ENCODE peak calls at places on chromosomes 12 and 14, in eight cellular contexts. One of them, this sample, is unnamed.

GRCh38 chr12:1830981-1831930 is 10.9 kb downstream of the LRTM2 start:
- DNase-seq in AG10803: peak; percentile 40
- DNase-seq in foreskin melanocyte: peak; percentile 10
- DNase-seq in natural killer cell: no peak
- DNase-seq in uterus: peak; percentile 36
- DNase-seq in activated CD4-positive, alpha-beta T cell treated with anti-CD3 and anti-CD28 coated beads, Interleukin-2, amount 50 U/mL, for 4 hours: no peak
- DNase-seq in mucosa of descending colon: peak; percentile 67
- DNase-seq in CD4-positive, CD25-positive, alpha-beta regulatory T cell: peak; percentile 11
- DNase-seq in this sample: no peak

GRCh38 chr14:34797747-34798583 is 77.2 kb downstream of the BAZ1A start:
- DNase-seq in CD4-positive, CD25-positive, alpha-beta regulatory T cell: no peak
- DNase-seq in foreskin melanocyte: no peak
- DNase-seq in mucosa of descending colon: no peak
- DNase-seq in activated CD4-positive, alpha-beta T cell treated with anti-CD3 and anti-CD28 coated beads, Interleukin-2, amount 50 U/mL, for 4 hours: no peak
- DNase-seq in uterus: no peak
- DNase-seq in AG10803: no peak
- DNase-seq in natural killer cell: no peak
- DNase-seq in this sample: no peak

GRCh38 chr12:46830731-46831334 is 5.0 kb upstream of the SLC38A4 start:
- DNase-seq in natural killer cell: no peak
- DNase-seq in mucosa of descending colon: peak; percentile 23
- DNase-seq in activated CD4-positive, alpha-beta T cell treated with anti-CD3 and anti-CD28 coated beads, Interleukin-2, amount 50 U/mL, for 4 hours: no peak
- DNase-seq in foreskin melanocyte: no peak
- DNase-seq in AG10803: no peak
- DNase-seq in CD4-positive, CD25-positive, alpha-beta regulatory T cell: no peak
- DNase-seq in uterus: no peak
- DNase-seq in this sample: no peak

GRCh38 chr12:64418209-64418608 is 14.0 kb downstream of the XPOT start:
- DNase-seq in uterus: no peak
- DNase-seq in foreskin melanocyte: no peak
- DNase-seq in CD4-positive, CD25-positive, alpha-beta regulatory T cell: no peak
- DNase-seq in natural killer cell: no peak
- DNase-seq in mucosa of descending colon: no peak
- DNase-seq in AG10803: no peak
- DNase-seq in activated CD4-positive, alpha-beta T cell treated with anti-CD3 and anti-CD28 coated beads, Interleukin-2, amount 50 U/mL, for 4 hours: no peak
- DNase-seq in this sample: no peak

GRCh38 chr14:20630340-20631022 is 11.0 kb downstream of the OR6S1 start:
- DNase-seq in CD4-positive, CD25-positive, alpha-beta regulatory T cell: peak; percentile 42
- DNase-seq in AG10803: peak; percentile 18
- DNase-seq in natural killer cell: no peak
- DNase-seq in activated CD4-positive, alpha-beta T cell treated with anti-CD3 and anti-CD28 coated beads, Interleukin-2, amount 50 U/mL, for 4 hours: no peak
- DNase-seq in uterus: no peak
- DNase-seq in foreskin melanocyte: peak; percentile 39
- DNase-seq in mucosa of descending colon: peak; percentile 64
- DNase-seq in this sample: no peak

GRCh38 chr14:104132981-104133380 is 5.4 kb upstream of the KIF26A start:
- DNase-seq in activated CD4-positive, alpha-beta T cell treated with anti-CD3 and anti-CD28 coated beads, Interleukin-2, amount 50 U/mL, for 4 hours: no peak
- DNase-seq in AG10803: no peak
- DNase-seq in natural killer cell: no peak
- DNase-seq in mucosa of descending colon: no peak
- DNase-seq in foreskin melanocyte: no peak
- DNase-seq in CD4-positive, CD25-positive, alpha-beta regulatory T cell: no peak
- DNase-seq in uterus: no peak
- DNase-seq in this sample: no peak

GRCh38 chr14:52078093-52078492 is 9.2 kb upstream of the NID2 start:
- DNase-seq in activated CD4-positive, alpha-beta T cell treated with anti-CD3 and anti-CD28 coated beads, Interleukin-2, amount 50 U/mL, for 4 hours: no peak
- DNase-seq in mucosa of descending colon: no peak
- DNase-seq in CD4-positive, CD25-positive, alpha-beta regulatory T cell: no peak
- DNase-seq in foreskin melanocyte: no peak
- DNase-seq in uterus: no peak
- DNase-seq in AG10803: no peak
- DNase-seq in natural killer cell: no peak
- DNase-seq in this sample: no peak

GRCh38 chr12:131380220-131380957 is 330.5 kb upstream of the SFSWAP start:
- DNase-seq in CD4-positive, CD25-positive, alpha-beta regulatory T cell: no peak
- DNase-seq in mucosa of descending colon: no peak
- DNase-seq in AG10803: no peak
- DNase-seq in uterus: no peak
- DNase-seq in activated CD4-positive, alpha-beta T cell treated with anti-CD3 and anti-CD28 coated beads, Interleukin-2, amount 50 U/mL, for 4 hours: no peak
- DNase-seq in foreskin melanocyte: no peak
- DNase-seq in natural killer cell: no peak
- DNase-seq in this sample: no peak

GRCh38 chr12:58248599-58248998 is 307.2 kb downstream of the ATP23 start:
- DNase-seq in AG10803: no peak
- DNase-seq in foreskin melanocyte: no peak
- DNase-seq in CD4-positive, CD25-positive, alpha-beta regulatory T cell: no peak
- DNase-seq in activated CD4-positive, alpha-beta T cell treated with anti-CD3 and anti-CD28 coated beads, Interleukin-2, amount 50 U/mL, for 4 hours: no peak
- DNase-seq in uterus: no peak
- DNase-seq in natural killer cell: no peak
- DNase-seq in mucosa of descending colon: no peak
- DNase-seq in this sample: no peak

GRCh38 chr12:50188280-50188781 is 21.2 kb upstream of the CERS5 start:
- DNase-seq in activated CD4-positive, alpha-beta T cell treated with anti-CD3 and anti-CD28 coated beads, Interleukin-2, amount 50 U/mL, for 4 hours: no peak
- DNase-seq in natural killer cell: no peak
- DNase-seq in mucosa of descending colon: no peak
- DNase-seq in uterus: peak; percentile 35
- DNase-seq in AG10803: peak; percentile 77
- DNase-seq in foreskin melanocyte: no peak
- DNase-seq in CD4-positive, CD25-positive, alpha-beta regulatory T cell: no peak
- DNase-seq in this sample: no peak

GRCh38 chr14:69101331-69101826 is 51.5 kb downstream of the DCAF5 start:
- DNase-seq in AG10803: peak; percentile 94
- DNase-seq in activated CD4-positive, alpha-beta T cell treated with anti-CD3 and anti-CD28 coated beads, Interleukin-2, amount 50 U/mL, for 4 hours: no peak
- DNase-seq in CD4-positive, CD25-positive, alpha-beta regulatory T cell: peak; percentile 61
- DNase-seq in foreskin melanocyte: peak; percentile 28
- DNase-seq in natural killer cell: no peak
- DNase-seq in uterus: peak; percentile 26
- DNase-seq in mucosa of descending colon: peak; percentile 50
- DNase-seq in this sample: no peak

GRCh38 chr12:81626406-81626805 is 132.7 kb downstream of the PPFIA2 start:
- DNase-seq in activated CD4-positive, alpha-beta T cell treated with anti-CD3 and anti-CD28 coated beads, Interleukin-2, amount 50 U/mL, for 4 hours: no peak
- DNase-seq in AG10803: no peak
- DNase-seq in mucosa of descending colon: no peak
- DNase-seq in natural killer cell: no peak
- DNase-seq in uterus: no peak
- DNase-seq in CD4-positive, CD25-positive, alpha-beta regulatory T cell: no peak
- DNase-seq in foreskin melanocyte: no peak
- DNase-seq in this sample: no peak

GRCh38 chr12:100359822-100360221 is 2.9 kb downstream of the SLC17A8 start:
- DNase-seq in CD4-positive, CD25-positive, alpha-beta regulatory T cell: no peak
- DNase-seq in natural killer cell: no peak
- DNase-seq in foreskin melanocyte: no peak
- DNase-seq in mucosa of descending colon: no peak
- DNase-seq in uterus: no peak
- DNase-seq in AG10803: peak; percentile 11
- DNase-seq in activated CD4-positive, alpha-beta T cell treated with anti-CD3 and anti-CD28 coated beads, Interleukin-2, amount 50 U/mL, for 4 hours: no peak
- DNase-seq in this sample: no peak

GRCh38 chr12:44155349-44155748 is 319.5 kb downstream of the TMEM117 start:
- DNase-seq in uterus: no peak
- DNase-seq in activated CD4-positive, alpha-beta T cell treated with anti-CD3 and anti-CD28 coated beads, Interleukin-2, amount 50 U/mL, for 4 hours: no peak
- DNase-seq in AG10803: no peak
- DNase-seq in CD4-positive, CD25-positive, alpha-beta regulatory T cell: no peak
- DNase-seq in mucosa of descending colon: no peak
- DNase-seq in natural killer cell: no peak
- DNase-seq in foreskin melanocyte: peak; percentile 28
- DNase-seq in this sample: no peak

GRCh38 chr14:90778468-90779255 is 37.6 kb downstream of the TTC7B start:
- DNase-seq in foreskin melanocyte: no peak
- DNase-seq in uterus: no peak
- DNase-seq in mucosa of descending colon: no peak
- DNase-seq in CD4-positive, CD25-positive, alpha-beta regulatory T cell: no peak
- DNase-seq in natural killer cell: no peak
- DNase-seq in AG10803: no peak
- DNase-seq in activated CD4-positive, alpha-beta T cell treated with anti-CD3 and anti-CD28 coated beads, Interleukin-2, amount 50 U/mL, for 4 hours: no peak
- DNase-seq in this sample: no peak

GRCh38 chr14:72781476-72782181 is 112.3 kb downstream of the DPF3 start:
- DNase-seq in foreskin melanocyte: no peak
- DNase-seq in CD4-positive, CD25-positive, alpha-beta regulatory T cell: no peak
- DNase-seq in uterus: no peak
- DNase-seq in activated CD4-positive, alpha-beta T cell treated with anti-CD3 and anti-CD28 coated beads, Interleukin-2, amount 50 U/mL, for 4 hours: no peak
- DNase-seq in AG10803: peak; percentile 84
- DNase-seq in natural killer cell: no peak
- DNase-seq in mucosa of descending colon: no peak
- DNase-seq in this sample: no peak

GRCh38 chr14:68279437-68279720 is 459.8 kb downstream of the RAD51B start:
- DNase-seq in natural killer cell: no peak
- DNase-seq in foreskin melanocyte: no peak
- DNase-seq in CD4-positive, CD25-positive, alpha-beta regulatory T cell: no peak
- DNase-seq in activated CD4-positive, alpha-beta T cell treated with anti-CD3 and anti-CD28 coated beads, Interleukin-2, amount 50 U/mL, for 4 hours: no peak
- DNase-seq in uterus: no peak
- DNase-seq in AG10803: no peak
- DNase-seq in mucosa of descending colon: no peak
- DNase-seq in this sample: no peak

GRCh38 chr12:29781176-29781575 is 2.6 kb downstream of the TMTC1 start:
- DNase-seq in mucosa of descending colon: no peak
- DNase-seq in AG10803: no peak
- DNase-seq in activated CD4-positive, alpha-beta T cell treated with anti-CD3 and anti-CD28 coated beads, Interleukin-2, amount 50 U/mL, for 4 hours: no peak
- DNase-seq in natural killer cell: no peak
- DNase-seq in foreskin melanocyte: no peak
- DNase-seq in CD4-positive, CD25-positive, alpha-beta regulatory T cell: no peak
- DNase-seq in uterus: no peak
- DNase-seq in this sample: no peak

GRCh38 chr14:29627141-29627540 is 300.5 kb downstream of the PRKD1 start:
- DNase-seq in natural killer cell: no peak
- DNase-seq in foreskin melanocyte: no peak
- DNase-seq in AG10803: peak; percentile 65
- DNase-seq in CD4-positive, CD25-positive, alpha-beta regulatory T cell: no peak
- DNase-seq in uterus: no peak
- DNase-seq in mucosa of descending colon: no peak
- DNase-seq in activated CD4-positive, alpha-beta T cell treated with anti-CD3 and anti-CD28 coated beads, Interleukin-2, amount 50 U/mL, for 4 hours: no peak
- DNase-seq in this sample: no peak

GRCh38 chr12:21539797-21540196 is 13.7 kb downstream of the SPX start:
- DNase-seq in AG10803: no peak
- DNase-seq in mucosa of descending colon: no peak
- DNase-seq in CD4-positive, CD25-positive, alpha-beta regulatory T cell: peak; percentile 40
- DNase-seq in activated CD4-positive, alpha-beta T cell treated with anti-CD3 and anti-CD28 coated beads, Interleukin-2, amount 50 U/mL, for 4 hours: no peak
- DNase-seq in foreskin melanocyte: no peak
- DNase-seq in natural killer cell: no peak
- DNase-seq in uterus: no peak
- DNase-seq in this sample: no peak

GRCh38 chr12:30201301-30202160 is 417.8 kb upstream of the TMTC1 start:
- DNase-seq in foreskin melanocyte: no peak
- DNase-seq in AG10803: no peak
- DNase-seq in natural killer cell: no peak
- DNase-seq in mucosa of descending colon: no peak
- DNase-seq in uterus: no peak
- DNase-seq in CD4-positive, CD25-positive, alpha-beta regulatory T cell: no peak
- DNase-seq in activated CD4-positive, alpha-beta T cell treated with anti-CD3 and anti-CD28 coated beads, Interleukin-2, amount 50 U/mL, for 4 hours: no peak
- DNase-seq in this sample: peak; percentile 56